ENCODE peak calls at places on chromosomes 4 and X, in seven cellular contexts. V is activated CD4-positive, CD25-positive, alpha-beta regulatory T cell treated with anti-CD3 and anti-CD28 coated beads, Interleukin-2, amount 50 U/mL, for 72 hours; D is frontal cortex; S is neural crest cell; R is kidney tubule cell; X is H9; F is nephron progenitor cell. C is an unnamed sample.

GRCh38 chr4:185115827-185116232 is 27.2 kb upstream of the SLC25A4 start:
- DNase-seq in F (peak), X (peak), R (peak), D (no peak), V (no peak), S (peak), C (no peak)

GRCh38 chr4:117900832-117901231 is 133.5 kb upstream of the NDST3 start:
- DNase-seq in D (no peak), X (no peak), R (peak), S (no peak), V (no peak), F (no peak), C (no peak)

GRCh38 chr4:610411-611261 is 14.7 kb upstream of the PDE6B start:
- DNase-seq in S (no peak), V (no peak), F (no peak), D (no peak), X (no peak), R (peak), C (no peak)

GRCh38 chr4:98289375-98289774 is 28.2 kb downstream of the RAP1GDS1 start:
- DNase-seq in R (no peak), V (no peak), S (no peak), D (no peak), X (no peak), F (no peak), C (no peak)

GRCh38 chr4:1544861-1545275 is 138.6 kb upstream of the NKX1-1 start:
- DNase-seq in S (no peak), X (no peak), F (no peak), V (no peak), D (no peak), R (no peak), C (no peak)

GRCh38 chr4:84596826-84597225 is 13.9 kb downstream of the CDS1 start:
- DNase-seq in R (peak), X (peak), D (no peak), S (no peak), V (no peak), F (no peak), C (no peak)

GRCh38 chrX:123835661-123836371 is 24.0 kb upstream of the XIAP start:
- DNase-seq in R (peak), V (no peak), D (no peak), F (no peak), S (no peak), X (no peak), C (no peak)

GRCh38 chr4:3572363-3572762 is 40.1 kb upstream of the LRPAP1 start:
- DNase-seq in R (no peak), S (no peak), F (no peak), D (no peak), X (peak), V (no peak), C (no peak)

GRCh38 chrX:2508648-2509335 is 8.0 kb upstream of the DHRSX start:
- DNase-seq in R (no peak), V (no peak), S (no peak), X (no peak), D (no peak), F (no peak), C (no peak)

GRCh38 chr4:3186609-3187008 is 62.4 kb upstream of the MSANTD1 start:
- DNase-seq in F (no peak), R (no peak), S (no peak), X (no peak), V (no peak), D (no peak), C (no peak)

GRCh38 chr4:80237992-80238391 is 28.5 kb upstream of the FGF5 start:
- DNase-seq in V (no peak), S (no peak), R (peak), D (no peak), F (no peak), X (no peak), C (no peak)

GRCh38 chr4:123524958-123525628 is 128.5 kb downstream of the SPRY1 start:
- DNase-seq in V (no peak), D (no peak), F (no peak), R (no peak), S (no peak), X (no peak), C (no peak)

GRCh38 chrX:68694429-68695205 is 47.2 kb downstream of the STARD8 start:
- DNase-seq in D (no peak), X (no peak), F (no peak), V (no peak), S (no peak), R (peak), C (no peak)

GRCh38 chr4:180057891-180058643 is 2185.1 kb upstream of the TENM3 start:
- DNase-seq in F (peak), V (no peak), D (no peak), X (peak), R (peak), S (peak), C (no peak)

GRCh38 chr4:154719087-154719486 is 24.7 kb upstream of the LRAT start:
- DNase-seq in R (peak), S (no peak), D (no peak), V (no peak), F (no peak), X (no peak), C (no peak)

GRCh38 chrX:7024850-7025249 is 122.7 kb upstream of the STS start:
- DNase-seq in F (no peak), V (no peak), X (no peak), R (no peak), D (no peak), S (no peak), C (no peak)

GRCh38 chr4:2059726-2060577 is 825 bp downstream of the NAT8L start:
- DNase-seq in D (peak), R (no peak), F (peak), X (no peak), S (no peak), V (no peak), C (no peak)

GRCh38 chrX:134634691-134635090 is 23.6 kb downstream of the PLAC1 start:
- DNase-seq in D (no peak), S (no peak), X (no peak), V (no peak), F (no peak), R (no peak), C (no peak)

GRCh38 chr4:16083217-16084191 is at the start of gene PROM1:
- DNase-seq in D (no peak), V (no peak), S (peak), R (peak), F (peak), X (peak), C (no peak)

GRCh38 chr4:95465010-95465409 is 83.8 kb downstream of the UNC5C start:
- DNase-seq in D (no peak), X (no peak), F (no peak), S (no peak), R (peak), V (no peak), C (no peak)

GRCh38 chr4:140069068-140069467 is 84.9 kb downstream of the MAML3 start:
- DNase-seq in F (no peak), D (no peak), V (no peak), X (no peak), R (no peak), S (no peak), C (no peak)

C was measured in NCI-H1048.